ENCODE peak calls at places on chromosomes 2 and 18, in four cellular contexts. K, W, S and Y are unnamed samples.

GRCh38 chr2:39838589-39838988 is 59.5 kb upstream of the THUMPD2 start:
- ATAC-seq in S (no peak), W (peak), K (no peak), Y (no peak)

GRCh38 chr2:128516938-128517337 is 198.3 kb upstream of the HS6ST1 start:
- ATAC-seq in K (no peak), S (no peak), W (no peak), Y (no peak)

GRCh38 chr2:221124542-221125235 is 447.4 kb downstream of the EPHA4 start:
- ATAC-seq in K (no peak), W (no peak), S (no peak), Y (peak)

GRCh38 chr2:10016001-10016801 is 27.1 kb upstream of the KLF11 start:
- ATAC-seq in K (peak), S (no peak), W (peak), Y (no peak)

GRCh38 chr18:31245820-31246219 is 72.1 kb upstream of the DSG1 start:
- ATAC-seq in S (no peak), W (peak), K (no peak), Y (no peak)

GRCh38 chr2:199424160-199424559 is 33.6 kb downstream of the SATB2 start:
- ATAC-seq in K (no peak), W (no peak), S (no peak), Y (no peak)

GRCh38 chr18:58635891-58636290 is 7.0 kb upstream of the ALPK2 start:
- ATAC-seq in K (no peak), S (no peak), W (no peak), Y (no peak)

GRCh38 chr2:98948956-98949739 is 13.1 kb upstream of the CRACDL start:
- ATAC-seq in S (no peak), K (no peak), W (no peak), Y (no peak)

GRCh38 chr2:98016908-98017700 is 21.4 kb upstream of the TMEM131 start:
- ATAC-seq in S (no peak), W (no peak), K (no peak), Y (no peak)

GRCh38 chr2:197306024-197306690 is 4.4 kb downstream of the ANKRD44 start:
- ATAC-seq in S (no peak), W (no peak), K (no peak), Y (no peak)

GRCh38 chr2:237060518-237061312 is 25.0 kb upstream of the COPS8 start:
- ATAC-seq in K (peak), W (peak), S (no peak), Y (peak)

GRCh38 chr2:142952018-142952417 is 74.6 kb downstream of the KYNU start:
- ATAC-seq in W (no peak), K (no peak), S (no peak), Y (no peak)

GRCh38 chr2:218811382-218811781 is 20.2 kb downstream of the PRKAG3 start:
- ATAC-seq in W (no peak), S (no peak), K (no peak), Y (no peak)

GRCh38 chr2:237743561-237744269 is 54.9 kb upstream of the RBM44 start:
- ATAC-seq in W (peak), K (peak), S (no peak), Y (peak)

GRCh38 chr2:27184115-27184514 is 27.7 kb upstream of the ATRAID start:
- ATAC-seq in S (no peak), K (no peak), W (no peak), Y (no peak)

GRCh38 chr2:236538242-236538641 is 31.4 kb upstream of the ACKR3 start:
- ATAC-seq in W (no peak), S (no peak), K (no peak), Y (no peak)

GRCh38 chr2:60954139-60954538 is 63.4 kb upstream of the PEX13 start:
- ATAC-seq in S (no peak), W (no peak), K (no peak), Y (no peak)

GRCh38 chr18:3248670-3249359 is 1.2 kb downstream of the MYL12A start:
- ATAC-seq in S (no peak), W (peak), K (no peak), Y (no peak)

GRCh38 chr18:61612517-61612916 is 279.3 kb downstream of the CDH20 start:
- ATAC-seq in W (no peak), S (no peak), K (no peak), Y (no peak)

GRCh38 chr2:127220102-127220806 is at the start of gene CYP27C1:
- ATAC-seq in W (no peak), K (peak), S (no peak), Y (peak)

GRCh38 chr2:177881921-177882320 is 190.7 kb downstream of the PDE11A start:
- ATAC-seq in S (no peak), W (no peak), K (no peak), Y (no peak)

GRCh38 chr18:51946946-51947345 is 393.1 kb upstream of the DCC start:
- ATAC-seq in K (no peak), W (no peak), S (no peak), Y (no peak)

GRCh38 chr18:66575263-66575662 is 28.6 kb downstream of the CDH19 start:
- ATAC-seq in K (no peak), S (no peak), W (no peak), Y (no peak)

GRCh38 chr2:215028231-215028630 is 110.2 kb downstream of the ABCA12 start:
- ATAC-seq in W (no peak), S (no peak), K (no peak), Y (no peak)

GRCh38 chr18:45456076-45457066 is 158.9 kb upstream of the SLC14A2 start:
- ATAC-seq in K (no peak), W (no peak), S (no peak), Y (no peak)

GRCh38 chr2:8644605-8645175 is 37.2 kb upstream of the ID2 start:
- ATAC-seq in K (no peak), W (peak), S (peak), Y (no peak)

GRCh38 chr2:28362991-28363521 is 29.6 kb upstream of the FOSL2 start:
- ATAC-seq in K (no peak), W (no peak), S (no peak), Y (no peak)

GRCh38 chr2:54680397-54681032 is 42.9 kb upstream of the EML6 start:
- ATAC-seq in S (no peak), W (no peak), K (no peak), Y (no peak)

GRCh38 chr2:133248264-133248663 is 320.0 kb downstream of the NCKAP5 start:
- ATAC-seq in K (no peak), S (no peak), W (no peak), Y (no peak)

GRCh38 chr2:100881629-100882028 is 61.7 kb downstream of the NPAS2 start:
- ATAC-seq in W (no peak), S (no peak), K (no peak), Y (no peak)

GRCh38 chr18:34867520-34867919 is 157.4 kb downstream of the DTNA start:
- ATAC-seq in K (no peak), W (peak), S (no peak), Y (no peak)

GRCh38 chr2:230048010-230048671 is 20.6 kb downstream of the SLC16A14 start:
- ATAC-seq in W (no peak), S (no peak), K (no peak), Y (no peak)

GRCh38 chr2:96918754-96919550 is 49.1 kb upstream of the SEMA4C start:
- ATAC-seq in S (no peak), W (peak), K (no peak), Y (no peak)

DNA sequence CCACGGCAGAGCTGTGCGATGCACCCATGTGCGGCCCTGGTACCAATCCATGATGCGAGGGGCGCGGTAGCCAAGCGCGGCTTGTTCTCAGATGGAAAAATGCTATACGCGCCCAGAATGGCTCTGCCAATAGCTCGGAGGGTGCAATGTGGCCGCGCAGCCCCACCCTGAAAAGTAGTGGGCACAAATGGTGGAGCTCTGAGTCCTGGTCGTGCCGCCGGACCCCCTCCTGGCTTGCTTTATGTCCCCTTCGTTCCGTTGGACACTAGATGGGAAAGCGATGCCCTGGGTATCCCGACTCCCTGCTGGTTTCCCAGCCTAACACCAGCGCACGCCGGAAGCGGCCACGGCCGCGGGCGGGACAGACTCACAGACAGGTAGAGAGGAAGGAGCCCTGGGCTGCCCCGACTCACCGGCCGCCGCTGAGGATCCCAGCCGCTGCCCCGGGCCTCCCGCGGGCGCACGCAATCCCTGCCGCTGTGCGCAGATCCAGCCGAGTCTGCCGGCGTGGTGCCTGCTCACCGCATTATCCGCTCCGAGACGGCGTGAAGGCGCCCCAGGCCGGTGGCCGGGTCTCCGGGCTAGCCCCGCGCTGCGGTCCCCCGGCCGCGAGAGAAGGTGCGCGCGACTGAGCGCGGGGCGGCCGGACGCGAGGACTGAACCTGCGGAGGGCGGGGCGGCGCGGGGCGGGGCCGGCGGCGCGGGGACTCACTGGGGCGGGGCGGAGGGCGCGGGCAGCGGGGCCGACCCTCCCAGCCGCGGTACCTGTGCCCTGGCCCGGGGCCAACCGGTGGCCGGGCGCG is at the start of gene CDC42EP3:
- ATAC-seq in W (peak), S (peak), K (peak), Y (peak)
- TF ChIP-seq POLR2A in W (no peak), S (peak), K (peak), Y (peak)

GRCh38 chr2:43228341-43228751 is 1.9 kb upstream of the ZFP36L2 start:
- ATAC-seq in W (no peak), S (no peak), K (no peak), Y (no peak)
- TF ChIP-seq POLR2A in W (no peak), S (no peak), K (no peak), Y (no peak)

DNA sequence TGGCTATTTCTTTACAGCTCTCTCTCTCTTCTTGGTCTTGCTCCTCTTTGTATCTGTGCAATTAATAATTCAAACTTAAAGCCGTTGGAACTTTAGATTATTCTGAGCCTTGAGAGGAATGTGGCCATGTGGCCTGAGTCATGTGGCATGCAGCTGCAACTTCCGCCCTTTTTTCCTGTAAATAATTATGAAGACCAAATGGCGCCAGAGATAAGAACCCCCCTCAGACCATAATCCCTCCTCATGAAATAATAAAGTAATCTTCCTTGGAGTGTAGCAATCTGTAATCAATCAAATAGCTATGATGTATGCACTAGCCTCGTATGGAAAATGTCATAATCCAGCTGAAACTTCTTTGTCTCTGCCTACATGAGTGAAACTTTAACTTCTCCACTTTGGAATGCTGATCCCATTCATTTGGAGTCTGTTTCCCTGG is 13.5 kb upstream of the TWSG1 start:
- ATAC-seq in S (no peak), W (peak), K (no peak), Y (no peak)
- TF ChIP-seq POLR2A in S (no peak), W (no peak), K (no peak), Y (no peak)

GRCh38 chr2:238790877-238791276 is 57.0 kb upstream of the TWIST2 start:
- ATAC-seq in S (peak), W (no peak), K (no peak), Y (no peak)
- TF ChIP-seq POLR2A in S (no peak), W (no peak), K (no peak), Y (no peak)

GRCh38 chr2:135074216-135074615 is 22.1 kb downstream of the RAB3GAP1 start:
- ATAC-seq in S (peak), W (peak), K (peak), Y (no peak)
- TF ChIP-seq POLR2A in S (no peak), W (no peak), K (no peak), Y (no peak)

GRCh38 chr2:3651686-3652516 is 6.1 kb upstream of the ALLC start:
- ATAC-seq in S (peak), W (no peak), K (peak), Y (peak)
- TF ChIP-seq POLR2A in S (no peak), W (no peak), K (no peak), Y (no peak)